ENCODE peak calls at places on chromosomes 13 and 19, in nine cellular contexts. H is putamen; J is effector CD4-positive, alpha-beta T cell; X is heart left ventricle; Q is BJ; T is thoracic aorta; M is stimulated activated CD4-positive, alpha-beta T cell treated with anti-CD3 and anti-CD28 coated beads, Interleukin-1b, Interleukin-23, amount 100 ng/mL, for 24 hours; C is HCEC 1CT; F is T-helper 17 cell. I is an unnamed sample.

GRCh38 chr13:79810671-79811070 is 329.7 kb downstream of the NDFIP2 start:
- DNase-seq in F (no peak), H (no peak), Q (peak; percentile 32), M (no peak), X (no peak), C (peak; percentile 70), T (no peak), J (no peak), I (peak; percentile 36)

GRCh38 chr19:10809693-10810285 is 26.2 kb downstream of the TMED1 start:
- DNase-seq in M (no peak), H (no peak), Q (no peak), J (no peak), T (no peak), X (no peak), C (no peak), F (no peak), I (no peak)

GRCh38 chr13:76474356-76474755 is 411.8 kb downstream of the KCTD12 start:
- DNase-seq in C (no peak), J (no peak), T (no peak), X (no peak), M (no peak), F (no peak), H (no peak), Q (no peak), I (no peak)

GRCh38 chr19:37309834-37310575 is 60.9 kb upstream of the ZNF527 start:
- DNase-seq in X (no peak), Q (no peak), J (no peak), F (no peak), M (no peak), T (no peak), C (no peak), H (no peak), I (peak; percentile 18)

GRCh38 chr19:1425102-1425842 is 12.9 kb upstream of the RPS15 start:
- DNase-seq in J (no peak), X (no peak), T (no peak), M (no peak), C (no peak), F (no peak), Q (no peak), H (no peak), I (no peak)

GRCh38 chr19:43694553-43694952 is 21.3 kb upstream of the IRGC start:
- DNase-seq in X (no peak), C (no peak), H (no peak), J (no peak), F (no peak), Q (no peak), T (no peak), M (no peak), I (no peak)

GRCh38 chr13:73610799-73611592 is 523.2 kb downstream of the KLF12 start:
- DNase-seq in Q (no peak), C (no peak), J (no peak), X (no peak), F (no peak), M (no peak), H (no peak), T (no peak), I (no peak)

GRCh38 chr19:13794388-13794751 is 873 bp upstream of the ZSWIM4 start:
- DNase-seq in J (no peak), Q (peak; percentile 96), H (no peak), X (peak; percentile 87), T (peak; percentile 60), F (no peak), M (no peak), C (peak; percentile 94), I (no peak)

GRCh38 chr13:24512208-24513068 is at the start of gene PARP4:
- DNase-seq in H (peak; percentile 50), J (peak; percentile 54), C (peak; percentile 90), T (no peak), M (peak; percentile 11), X (peak; percentile 80), Q (peak; percentile 50), F (peak; percentile 62), I (peak; percentile 87)

GRCh38 chr13:30429721-30430694 is 7.7 kb downstream of the UBE2L5 start:
- DNase-seq in Q (peak; percentile 64), F (no peak), M (no peak), T (no peak), X (no peak), C (peak; percentile 88), J (no peak), H (no peak), I (peak; percentile 72)

GRCh38 chr19:46441775-46442332 is 13.1 kb upstream of the PNMA8C start:
- DNase-seq in X (no peak), H (no peak), T (no peak), M (no peak), C (no peak), F (no peak), J (no peak), Q (no peak), I (no peak)

GRCh38 chr19:51026554-51026831 is at the start of gene KLK11:
- DNase-seq in Q (no peak), J (no peak), C (no peak), T (no peak), F (no peak), H (no peak), X (no peak), M (no peak), I (no peak)

GRCh38 chr19:49338691-49339363 is 3.6 kb downstream of the CD37 start:
- DNase-seq in J (no peak), F (no peak), C (no peak), H (no peak), T (peak; percentile 42), M (no peak), Q (no peak), X (peak; percentile 69), I (peak; percentile 70)

GRCh38 chr13:73287871-73288270 is 229.1 kb downstream of the KLF5 start:
- DNase-seq in F (no peak), T (no peak), X (no peak), J (no peak), M (no peak), Q (no peak), C (no peak), H (no peak), I (no peak)

GRCh38 chr13:47306991-47307390 is 410.1 kb upstream of the HTR2A start:
- DNase-seq in Q (no peak), M (no peak), T (no peak), F (no peak), C (no peak), H (no peak), J (no peak), X (no peak), I (no peak)

GRCh38 chr19:37466277-37466797 is 907 bp downstream of the ZNF569 start:
- DNase-seq in J (no peak), H (no peak), X (no peak), M (no peak), C (no peak), F (no peak), Q (no peak), T (no peak), I (no peak)

I was measured in GM12865.